ENCODE peak calls at places on chromosomes 13 and 19, in six cellular contexts. H is GM12865, O is Panc1, Z is HFFc6, V is stomach, R is neural crest cell. F is an unnamed sample.

GRCh38 chr19:5691930-5692784 is 2.1 kb downstream of the RPL36 start:
- DNase-seq in H (peak; percentile 44), O (no peak), Z (no peak), V (no peak), R (no peak), F (no peak)

GRCh38 chr19:13234518-13234917 is 84.3 kb downstream of the IER2 start:
- DNase-seq in H (peak; percentile 66), O (no peak), Z (peak; percentile 3), V (peak; percentile 73), R (peak; percentile 58), F (peak; percentile 74)

GRCh38 chr19:756232-756631 is 5.3 kb downstream of the MISP start:
- DNase-seq in H (peak; percentile 54), O (no peak), Z (peak; percentile 52), V (no peak), R (no peak), F (no peak)

GRCh38 chr13:86946734-86947133 is 724.4 kb upstream of the SLITRK5 start:
- DNase-seq in H (no peak), O (no peak), Z (no peak), V (no peak), R (no peak), F (no peak)

GRCh38 chr13:64369121-64369520 is 2861.0 kb downstream of the PCDH9 start:
- DNase-seq in H (no peak), O (no peak), Z (peak; percentile 35), V (no peak), R (no peak), F (no peak)

GRCh38 chr13:80477641-80478443 is 136.9 kb upstream of the SPRY2 start:
- DNase-seq in H (no peak), O (no peak), Z (no peak), V (no peak), R (no peak), F (no peak)

GRCh38 chr13:111646464-111646855 is 326.0 kb downstream of the TEX29 start:
- DNase-seq in H (no peak), O (no peak), Z (no peak), V (no peak), R (no peak), F (no peak)

GRCh38 chr19:6588508-6589345 is 2.2 kb downstream of the CD70 start:
- DNase-seq in H (peak; percentile 71), O (no peak), Z (no peak), V (no peak), R (no peak), F (no peak)

GRCh38 chr13:76329004-76329403 is 557.2 kb downstream of the KCTD12 start:
- DNase-seq in H (no peak), O (no peak), Z (no peak), V (no peak), R (no peak), F (no peak)

GRCh38 chr13:48798180-48798579 is 144.5 kb downstream of the CYSLTR2 start:
- DNase-seq in H (no peak), O (no peak), Z (no peak), V (no peak), R (no peak), F (no peak)

GRCh38 chr19:3632739-3633558 is 6.4 kb upstream of the CACTIN start:
- DNase-seq in H (no peak), O (no peak), Z (no peak), V (no peak), R (no peak), F (no peak)

GRCh38 chr19:42242512-42243409 is at the start of gene GSK3A:
- DNase-seq in H (peak; percentile 99), O (peak; percentile 92), Z (peak; percentile 99), V (peak; percentile 98), R (peak; percentile 90), F (peak; percentile 92)

GRCh38 chr19:29943615-29944014 is 1.6 kb downstream of the URI1 start:
- DNase-seq in H (no peak), O (no peak), Z (no peak), V (no peak), R (no peak), F (no peak)

GRCh38 chr19:9671654-9672053 is 3.2 kb downstream of the ZNF562 start:
- DNase-seq in H (no peak), O (no peak), Z (no peak), V (no peak), R (no peak), F (no peak)

GRCh38 chr13:46720189-46720588 is 76.8 kb downstream of the ESD start:
- DNase-seq in H (peak; percentile 52), O (no peak), Z (no peak), V (no peak), R (no peak), F (peak; percentile 40)

GRCh38 chr13:78977311-78977710 is 318.4 kb upstream of the OBI1 start:
- DNase-seq in H (no peak), O (no peak), Z (no peak), V (no peak), R (no peak), F (no peak)

GRCh38 chr19:6425732-6426686 is 1.4 kb upstream of the KHSRP start:
- DNase-seq in H (no peak), O (no peak), Z (no peak), V (no peak), R (no peak), F (no peak)

GRCh38 chr13:87666826-87667225 is 4.3 kb upstream of the SLITRK5 start:
- DNase-seq in H (no peak), O (no peak), Z (no peak), V (no peak), R (no peak), F (no peak)

GRCh38 chr19:48495391-48495790 is 16.2 kb downstream of the LMTK3 start:
- DNase-seq in H (no peak), O (no peak), Z (no peak), V (no peak), R (no peak), F (no peak)

GRCh38 chr19:39381910-39382611 is 8.8 kb downstream of the PAF1 start:
- DNase-seq in H (no peak), O (no peak), Z (no peak), V (no peak), R (no peak), F (no peak)

GRCh38 chr13:27242642-27243185 is 8.6 kb upstream of the RPL21 start:
- DNase-seq in H (no peak), O (no peak), Z (no peak), V (no peak), R (no peak), F (no peak)

GRCh38 chr13:112245959-112246358 is 130.2 kb upstream of the SPACA7 start:
- DNase-seq in H (no peak), O (no peak), Z (no peak), V (no peak), R (no peak), F (no peak)

GRCh38 chr19:5205388-5205787 is 135.2 kb downstream of the PTPRS start:
- DNase-seq in H (no peak), O (no peak), Z (no peak), V (no peak), R (no peak), F (no peak)

GRCh38 chr13:45178349-45179142 is 22.3 kb downstream of the KCTD4 start:
- DNase-seq in H (no peak), O (no peak), Z (peak; percentile 63), V (no peak), R (no peak), F (no peak)

GRCh38 chr13:98879127-98879520 is 98.7 kb downstream of the DOCK9 start:
- DNase-seq in H (no peak), O (no peak), Z (no peak), V (no peak), R (no peak), F (no peak)

GRCh38 chr13:84192125-84192524 is 309.9 kb upstream of the SLITRK1 start:
- DNase-seq in H (no peak), O (no peak), Z (peak; percentile 96), V (no peak), R (no peak), F (no peak)

GRCh38 chr13:100789968-100790367 is 115.4 kb upstream of the TMTC4 start:
- DNase-seq in H (peak; percentile 44), O (no peak), Z (no peak), V (no peak), R (no peak), F (no peak)

DNA sequence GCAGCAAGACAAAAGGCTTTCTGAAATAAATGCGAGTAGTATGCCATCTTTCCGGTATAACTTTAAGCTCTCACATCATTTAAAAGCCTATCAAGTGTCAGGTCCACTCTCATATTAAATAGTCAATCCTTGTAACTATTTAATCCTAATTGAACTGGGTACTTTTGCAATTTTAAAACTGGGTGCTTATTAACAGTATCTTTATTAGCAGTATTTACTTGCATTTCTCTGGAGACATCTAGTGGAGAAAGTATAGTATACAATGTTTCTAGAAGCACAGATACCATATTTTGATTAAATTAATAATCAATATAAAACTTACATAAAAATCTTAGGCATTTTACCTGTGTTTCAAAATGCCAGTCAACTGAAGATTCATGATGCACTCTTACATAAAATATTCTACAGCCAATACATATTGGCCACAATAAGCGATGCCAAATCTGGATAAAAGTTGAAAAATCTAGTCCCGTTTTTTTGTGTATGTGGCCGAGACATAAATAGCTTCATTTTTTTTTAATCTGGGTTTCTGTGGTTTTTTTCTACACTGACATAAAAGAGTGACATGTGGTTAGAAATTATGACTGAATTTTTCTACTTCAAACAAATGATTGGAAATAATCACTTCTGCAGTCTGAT is 4.3 kb upstream of the POSTN start:
- DNase-seq in H (peak; percentile 0), O (no peak), Z (peak; percentile 10), V (no peak), R (no peak), F (no peak)
- TF ChIP-seq CTCF in H (peak; percentile 8), O (peak; percentile 38), Z (peak; percentile 89), V (peak; percentile 40), R (peak; percentile 74), F (peak; percentile 21)

DNA sequence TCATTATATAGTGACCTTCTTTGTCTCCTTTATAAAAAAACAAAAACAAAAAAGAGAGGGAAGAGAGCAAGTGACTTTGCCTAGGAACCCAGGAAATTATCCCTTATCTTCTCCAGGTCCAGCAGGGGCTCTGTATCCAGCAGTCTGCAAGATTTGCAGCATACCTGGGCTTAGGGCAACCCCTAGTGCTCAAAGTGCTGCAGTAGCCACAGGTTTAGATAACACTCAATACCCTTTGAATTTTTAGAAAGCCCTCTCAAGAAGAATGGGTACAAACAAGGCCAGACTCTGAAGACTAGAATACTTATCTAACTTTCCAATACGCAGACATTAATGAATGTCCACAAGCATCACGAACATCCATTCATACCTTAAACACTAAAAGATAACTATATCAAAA is 43.2 kb downstream of the CCNA1 start:
- DNase-seq in H (no peak), O (no peak), Z (no peak), V (no peak), R (no peak), F (no peak)
- TF ChIP-seq CTCF in H (no peak), O (peak; percentile 14), Z (no peak), V (no peak), R (no peak), F (no peak)

GRCh38 chr13:33194820-33195692 is 90.5 kb downstream of the STARD13 start:
- DNase-seq in H (peak; percentile 98), O (no peak), Z (peak; percentile 92), V (peak; percentile 30), R (no peak), F (peak; percentile 63)
- TF ChIP-seq CTCF in H (no peak), O (no peak), Z (no peak), V (no peak), R (no peak), F (no peak)

GRCh38 chr19:57583521-57584416 is at the start of gene ZIK1:
- DNase-seq in H (peak; percentile 95), O (no peak), Z (peak; percentile 79), V (peak; percentile 75), R (peak; percentile 82), F (peak; percentile 96)

GRCh38 chr19:57587529-57587928 is 3.6 kb downstream of the ZIK1 start:
- DNase-seq in H (no peak), O (no peak), Z (peak; percentile 93), V (no peak), R (no peak), F (no peak)

GRCh38 chr19:57578487-57579205 is at the start of gene ZNF416:
- DNase-seq in H (peak; percentile 99), O (peak; percentile 99), Z (peak; percentile 97), V (peak; percentile 97), R (peak; percentile 90), F (peak; percentile 99)

GRCh38 chr19:57583104-57583520 is 833 bp upstream of the ZIK1 start:
- DNase-seq in H (no peak), O (no peak), Z (no peak), V (no peak), R (no peak), F (no peak)
- TF ChIP-seq CTCF in H (no peak), O (no peak), Z (no peak), V (no peak), R (no peak), F (no peak)